ENCODE peak calls at places on chromosomes 11 and 22, in six cellular contexts. V is T follicular helper cell; F is activated gamma-delta T cell treated with anti-CD3 and anti-CD28 coated beads, Interleukin-2, amount 50 U/mL, for 16 hours; R is substantia nigra; G is stimulated activated CD8-positive, alpha-beta memory T cell treated with anti-CD3 and anti-CD28 coated beads, Interleukin-15, amount 100 ng/mL, for 1 hour; C is cardiac muscle cell. O is an unnamed sample.

GRCh38 chr11:44943696-44944095 is 7.0 kb downstream of the TP53I11 start:
- DNase-seq in G (no peak), V (no peak), F (no peak), C (no peak), R (no peak), O (no peak)

GRCh38 chr11:25309818-25310217 is 813.0 kb downstream of the LUZP2 start:
- DNase-seq in C (no peak), R (no peak), G (no peak), V (no peak), F (no peak), O (no peak)

GRCh38 chr11:61392991-61393595 is 706 bp downstream of the TMEM216 start:
- DNase-seq in G (no peak), V (no peak), R (no peak), F (no peak), C (peak; percentile 33), O (no peak)

GRCh38 chr11:10887307-10887706 is 29.5 kb upstream of the ZBED5 start:
- DNase-seq in C (no peak), F (no peak), R (no peak), G (no peak), V (no peak), O (no peak)

GRCh38 chr11:8744423-8744822 is 61.8 kb downstream of the RPL27A start:
- DNase-seq in C (no peak), R (no peak), V (no peak), F (no peak), G (no peak), O (no peak)

GRCh38 chr11:17599460-17599925 is 52.4 kb downstream of the OTOG start:
- DNase-seq in C (no peak), V (no peak), R (no peak), F (no peak), G (no peak), O (no peak)

GRCh38 chr11:125404136-125404810 is 91.8 kb downstream of the FEZ1 start:
- DNase-seq in V (no peak), R (no peak), F (no peak), C (no peak), G (no peak), O (no peak)

GRCh38 chr22:31253949-31254348 is 38.3 kb downstream of the PIK3IP1 start:
- DNase-seq in R (no peak), C (no peak), V (no peak), G (no peak), F (no peak), O (no peak)

GRCh38 chr22:17777005-17777716 is 2.9 kb upstream of the BID start:
- DNase-seq in F (peak; percentile 62), R (no peak), V (peak; percentile 44), C (no peak), G (peak; percentile 44), O (no peak)

GRCh38 chr11:29019960-29020683 is 911.9 kb downstream of the METTL15 start:
- DNase-seq in F (no peak), R (no peak), V (no peak), C (peak; percentile 66), G (no peak), O (peak; percentile 69)

GRCh38 chr11:25793637-25794036 is 538.3 kb upstream of the ANO3 start:
- DNase-seq in V (no peak), G (no peak), F (no peak), C (no peak), R (no peak), O (no peak)

GRCh38 chr11:111635706-111636045 is 33.4 kb downstream of the SIK2 start:
- DNase-seq in F (no peak), G (no peak), R (no peak), C (peak; percentile 76), V (no peak), O (peak; percentile 53)

GRCh38 chr11:36265793-36266628 is 23.2 kb downstream of the COMMD9 start:
- DNase-seq in R (no peak), G (peak; percentile 23), F (peak; percentile 15), C (peak; percentile 60), V (peak; percentile 25), O (peak; percentile 63)

GRCh38 chr11:101738494-101738893 is 154.7 kb upstream of the TRPC6 start:
- DNase-seq in F (no peak), G (no peak), V (no peak), C (no peak), R (no peak), O (no peak)

GRCh38 chr11:47464479-47464878 is 15.5 kb upstream of the RAPSN start:
- DNase-seq in C (no peak), R (no peak), G (no peak), V (no peak), F (no peak), O (no peak)

GRCh38 chr11:7319501-7319900 is 67.8 kb downstream of the SYT9 start:
- DNase-seq in G (no peak), C (no peak), F (no peak), V (no peak), R (no peak), O (no peak)

GRCh38 chr11:72497731-72498130 is 63.4 kb upstream of the CLPB start:
- DNase-seq in F (no peak), V (no peak), C (no peak), R (no peak), G (no peak), O (no peak)

GRCh38 chr11:110973401-110973980 is 261.3 kb upstream of the ARHGAP20 start:
- DNase-seq in F (no peak), G (no peak), V (no peak), R (no peak), C (no peak), O (no peak)

GRCh38 chr11:562046-562645 is 1.4 kb downstream of the RASSF7 start:
- DNase-seq in F (no peak), G (no peak), C (no peak), V (no peak), R (no peak), O (no peak)

GRCh38 chr22:45008853-45009751 is 703 bp downstream of the PHF21B start:
- DNase-seq in G (no peak), F (no peak), C (peak; percentile 21), V (no peak), R (no peak), O (no peak)

GRCh38 chr11:444397-445144 is 2.8 kb upstream of the ANO9 start:
- DNase-seq in V (no peak), C (peak; percentile 50), G (no peak), R (no peak), F (no peak), O (no peak)

GRCh38 chr11:44568706-44569473 is 3.4 kb downstream of the CD82 start:
- DNase-seq in G (peak; percentile 65), C (peak; percentile 91), F (peak; percentile 88), R (no peak), V (peak; percentile 78), O (peak; percentile 89)

GRCh38 chr11:70292863-70293262 is 22.4 kb downstream of the PPFIA1 start:
- DNase-seq in V (no peak), C (no peak), R (no peak), F (no peak), G (no peak), O (no peak)

GRCh38 chr11:100812517-100812916 is 125.4 kb downstream of the ARHGAP42 start:
- DNase-seq in C (no peak), V (no peak), G (no peak), R (no peak), F (no peak), O (no peak)

GRCh38 chr11:116866774-116867455 is 29.5 kb upstream of the APOA1 start:
- DNase-seq in R (no peak), G (no peak), F (no peak), C (no peak), V (no peak), O (no peak)

GRCh38 chr22:25824828-25825474 is 83.0 kb downstream of the MYO18B start:
- DNase-seq in G (no peak), V (no peak), F (no peak), C (no peak), R (no peak), O (no peak)

GRCh38 chr11:95375881-95376280 is 144.9 kb upstream of the SESN3 start:
- DNase-seq in G (no peak), V (no peak), C (peak; percentile 76), F (no peak), R (no peak), O (peak; percentile 29)

O was measured in H4.